ENCODE peak calls at places on chromosomes 5 and 9, in four cellular contexts. P is hepatic stellate cell; N is CD8-positive, alpha-beta T cell; E is activated CD4-positive, alpha-beta T cell treated with anti-CD3 and anti-CD28 coated beads, Interleukin-2, amount 50 U/mL, for 1 hour. Y is an unnamed sample.

GRCh38 chr5:40570408-40571129 is 109.1 kb upstream of the PTGER4 start:
- DNase-seq in P (no peak), N (no peak), E (no peak), Y (no peak)

GRCh38 chr9:121021294-121021693 is 28.8 kb downstream of the C5 start:
- DNase-seq in P (no peak), N (no peak), E (no peak), Y (no peak)

GRCh38 chr5:128346038-128346437 is 192.0 kb downstream of the FBN2 start:
- DNase-seq in P (no peak), N (no peak), E (no peak), Y (no peak)

GRCh38 chr5:159094745-159095144 is 5.0 kb downstream of the EBF1 start:
- DNase-seq in P (peak), N (no peak), E (peak), Y (peak)

GRCh38 chr5:39331993-39332392 is 32.3 kb downstream of the C9 start:
- DNase-seq in P (no peak), N (no peak), E (no peak), Y (no peak)

GRCh38 chr5:94810281-94810680 is 191.8 kb downstream of the SLF1 start:
- DNase-seq in P (no peak), N (no peak), E (no peak), Y (no peak)

GRCh38 chr5:60722416-60722815 is 22.4 kb upstream of the DEPDC1B start:
- DNase-seq in P (no peak), N (no peak), E (no peak), Y (no peak)

GRCh38 chr5:154858972-154859950 is 834 bp downstream of the CNOT8 start:
- DNase-seq in P (no peak), N (no peak), E (peak), Y (no peak)

GRCh38 chr5:53360811-53361210 is 119.6 kb upstream of the FST start:
- DNase-seq in P (peak), N (no peak), E (no peak), Y (peak)

GRCh38 chr5:74130141-74130897 is 504.3 kb downstream of the ARHGEF28 start:
- DNase-seq in P (no peak), N (no peak), E (no peak), Y (no peak)

GRCh38 chr5:92713361-92713875 is 867.6 kb downstream of the NR2F1-AS1 start:
- DNase-seq in P (no peak), N (no peak), E (no peak), Y (no peak)

GRCh38 chr5:61777292-61777691 is 445.2 kb downstream of the ZSWIM6 start:
- DNase-seq in P (no peak), N (no peak), E (no peak), Y (no peak)

GRCh38 chr9:74443036-74443750 is 53.9 kb upstream of the RORB start:
- DNase-seq in P (no peak), N (no peak), E (no peak), Y (no peak)

GRCh38 chr9:130198501-130199179 is 26.4 kb downstream of the NCS1 start:
- DNase-seq in P (no peak), N (no peak), E (no peak), Y (no peak)

GRCh38 chr5:55694152-55694830 is 17.8 kb downstream of the SLC38A9 start:
- DNase-seq in P (no peak), N (no peak), E (no peak), Y (no peak)

GRCh38 chr9:37264539-37264938 is 144.2 kb downstream of the ZCCHC7 start:
- DNase-seq in P (no peak), N (no peak), E (no peak), Y (no peak)